ENCODE peak calls at places on chromosomes 3 and 15, in nine cellular contexts. H, L, S, U, M, Z, E, A and W are unnamed samples.

GRCh38 chr3:22620498-22620897 is 582.6 kb upstream of the UBE2E2 start:
- DNase-seq in H (no peak), L (no peak), S (no peak), U (no peak), M (no peak), Z (no peak), E (no peak), A (no peak), W (no peak)

GRCh38 chr15:56832125-56832524 is 86.3 kb upstream of the TCF12 start:
- DNase-seq in H (peak; percentile 61), L (peak; percentile 76), S (no peak), U (no peak), M (no peak), Z (no peak), E (peak; percentile 48), A (peak; percentile 49), W (no peak)

GRCh38 chr15:101502572-101503295 is 13.2 kb upstream of the PCSK6 start:
- DNase-seq in H (no peak), L (no peak), S (no peak), U (no peak), M (no peak), Z (peak; percentile 51), E (no peak), A (no peak), W (no peak)

GRCh38 chr3:36373084-36373483 is 7.2 kb upstream of the STAC start:
- DNase-seq in H (no peak), L (no peak), S (no peak), U (peak; percentile 27), M (no peak), Z (no peak), E (no peak), A (no peak), W (no peak)

GRCh38 chr3:171584100-171584499 is 123.9 kb upstream of the TNIK start:
- DNase-seq in H (no peak), L (no peak), S (no peak), U (no peak), M (no peak), Z (no peak), E (no peak), A (no peak), W (no peak)

GRCh38 chr3:107660316-107660976 is 137.7 kb downstream of the BBX start:
- DNase-seq in H (no peak), L (no peak), S (no peak), U (no peak), M (peak; percentile 60), Z (no peak), E (no peak), A (no peak), W (peak; percentile 53)

GRCh38 chr3:114178770-114179368 is at the start of gene DRD3:
- DNase-seq in H (no peak), L (no peak), S (no peak), U (peak; percentile 7), M (peak; percentile 77), Z (no peak), E (no peak), A (no peak), W (no peak)

GRCh38 chr15:70127797-70128756 is 30.4 kb upstream of the TLE3 start:
- DNase-seq in H (no peak), L (no peak), S (no peak), U (no peak), M (no peak), Z (peak; percentile 6), E (no peak), A (no peak), W (no peak)

GRCh38 chr15:72487070-72487797 is 13.1 kb downstream of the ARIH1 start:
- DNase-seq in H (no peak), L (no peak), S (no peak), U (no peak), M (no peak), Z (no peak), E (no peak), A (no peak), W (no peak)

DNA sequence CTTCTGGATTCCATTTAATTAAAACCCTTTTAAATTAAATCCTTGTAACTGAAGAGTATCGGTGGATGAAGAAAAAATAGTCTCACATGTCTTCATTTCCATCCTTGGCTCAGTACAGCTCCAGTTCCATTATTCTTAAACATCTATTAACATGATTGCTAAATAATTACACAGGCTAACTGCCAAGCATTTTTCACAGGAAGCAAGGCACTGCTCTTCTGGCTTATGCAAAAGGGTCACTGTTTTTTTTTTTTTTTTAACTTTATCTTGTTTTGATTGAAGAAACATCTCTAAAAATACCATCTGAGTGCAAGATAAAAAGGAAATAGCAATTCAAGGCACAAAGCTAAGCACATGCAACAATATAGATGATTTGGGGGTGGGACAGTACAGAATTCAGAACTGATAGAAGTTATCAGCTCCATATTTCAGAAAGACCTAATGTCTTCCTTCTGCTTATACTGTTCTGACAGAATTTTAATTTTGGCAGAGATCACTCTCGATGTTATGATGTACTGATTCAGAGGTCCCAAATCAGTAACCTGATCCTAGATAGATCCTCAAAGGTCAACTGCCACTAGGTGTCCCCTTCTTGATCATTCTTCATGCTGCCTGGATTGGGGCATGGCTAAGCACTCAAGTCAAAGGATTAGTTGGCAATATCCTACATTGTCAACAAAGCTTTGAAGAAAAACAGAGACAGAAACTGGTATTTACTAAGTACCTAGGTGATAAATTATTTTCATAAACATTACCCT is 57.8 kb upstream of the ACTC1 start:
- DNase-seq in H (no peak), L (no peak), S (no peak), U (no peak), M (peak; percentile 63), Z (no peak), E (no peak), A (no peak), W (no peak)
- TF ChIP-seq CTCF in H (no peak), L (no peak), S (no peak), U (no peak), M (no peak), Z (no peak), E (no peak), A (no peak), W (no peak)

GRCh38 chr3:21618695-21619094 is 132.3 kb downstream of the ZNF385D start:
- DNase-seq in H (no peak), L (no peak), S (no peak), U (no peak), M (no peak), Z (no peak), E (no peak), A (no peak), W (no peak)

DNA sequence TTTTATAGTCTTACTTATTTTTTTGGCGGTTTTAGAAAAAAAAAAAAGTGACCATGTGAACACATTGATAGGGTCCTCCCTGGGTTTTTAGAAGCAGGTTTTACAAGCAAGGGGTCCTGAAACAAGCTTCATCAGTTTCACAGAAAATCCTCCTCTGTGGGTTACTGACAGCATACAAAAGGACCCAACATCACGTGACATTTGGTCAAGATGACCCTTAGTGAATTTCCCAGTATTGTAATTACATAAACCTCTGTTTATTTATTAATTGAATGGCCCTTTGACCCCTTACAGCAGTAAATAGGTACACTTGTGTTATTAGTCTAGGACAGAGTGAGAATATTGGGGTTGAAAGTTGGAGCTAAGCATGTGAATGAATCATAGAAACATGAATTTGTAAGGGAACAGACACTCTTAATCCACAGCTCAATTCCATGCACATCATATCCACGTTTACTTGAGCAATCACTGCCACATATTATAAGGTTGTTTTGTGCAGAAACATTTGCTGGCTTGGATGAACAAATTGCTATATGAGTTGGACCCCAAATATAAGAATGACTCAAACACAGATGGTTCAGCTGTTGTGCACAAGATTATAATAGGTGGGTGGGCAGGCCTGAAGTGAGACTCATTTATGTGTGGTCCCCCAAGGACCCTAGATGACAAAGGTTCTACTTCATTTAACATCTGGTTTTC is 137.5 kb downstream of the ZNF385D start:
- DNase-seq in H (no peak), L (no peak), S (no peak), U (no peak), M (no peak), Z (no peak), E (no peak), A (no peak), W (no peak)
- H3K4me3 ChIP-seq in H (no peak overlapping the region), L (no peak overlapping the region), S (no peak overlapping the region), U (no peak overlapping the region), M (no peak overlapping the region), Z (no peak overlapping the region), E (no peak overlapping the region), A (no peak overlapping the region), W (no peak overlapping the region)

GRCh38 chr3:182492536-182492935 is 300.8 kb upstream of the ATP11B start:
- DNase-seq in H (no peak), L (no peak), S (no peak), U (no peak), M (no peak), Z (no peak), E (no peak), A (no peak), W (no peak)

GRCh38 chr3:182487048-182487447 is 306.3 kb upstream of the ATP11B start:
- DNase-seq in H (no peak), L (no peak), S (no peak), U (no peak), M (peak; percentile 41), Z (no peak), E (no peak), A (no peak), W (no peak)

GRCh38 chr3:182487621-182488020 is 305.7 kb upstream of the ATP11B start:
- DNase-seq in H (no peak), L (no peak), S (no peak), U (no peak), M (no peak), Z (no peak), E (no peak), A (no peak), W (no peak)

GRCh38 chr3:182491571-182491970 is 301.7 kb upstream of the ATP11B start:
- DNase-seq in H (no peak), L (no peak), S (no peak), U (no peak), M (no peak), Z (no peak), E (no peak), A (no peak), W (no peak)

DNA sequence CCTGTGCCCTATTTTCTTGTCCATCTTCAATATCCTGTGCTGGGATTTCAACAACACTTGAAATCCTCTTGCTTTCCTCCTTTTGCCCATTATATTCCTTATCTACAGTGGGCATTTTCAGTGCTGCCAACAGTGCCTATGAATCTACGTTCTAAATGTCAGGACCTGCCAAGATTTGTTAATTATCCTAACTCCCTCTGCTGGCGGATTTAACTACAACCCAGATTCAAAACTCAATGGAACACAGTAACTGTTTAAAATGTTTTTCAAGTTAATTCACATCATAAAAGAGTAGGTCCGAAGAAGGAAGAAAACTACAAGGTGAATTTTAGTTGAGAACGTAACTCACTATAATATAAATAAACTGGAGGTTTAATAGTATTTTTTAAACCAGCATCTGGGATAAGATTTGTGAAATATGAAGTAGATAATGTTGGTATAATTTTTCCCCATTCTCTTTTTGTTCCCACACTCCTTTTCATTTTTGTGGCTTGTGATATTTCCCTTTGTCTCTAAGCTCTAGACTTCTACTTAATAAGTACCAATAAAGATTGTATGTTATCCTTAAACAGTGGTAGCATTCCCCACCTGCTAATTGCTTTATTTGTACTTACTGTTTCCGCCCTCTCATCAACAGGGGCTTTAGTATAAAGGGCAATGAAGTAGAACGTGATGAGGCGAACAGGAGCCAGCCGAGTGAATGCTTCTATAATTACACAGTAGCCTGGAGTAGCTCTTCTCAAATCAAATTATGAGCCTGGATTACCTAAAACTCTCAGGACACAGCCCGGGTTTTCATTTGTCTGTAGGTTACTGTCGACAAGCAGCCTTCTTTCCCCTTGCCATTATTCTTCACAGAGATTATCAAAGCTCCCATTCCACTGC is 302.5 kb upstream of the ATP11B start:
- DNase-seq in H (no peak), L (no peak), S (no peak), U (no peak), M (peak; percentile 69), Z (no peak), E (no peak), A (no peak), W (no peak)
- TF ChIP-seq CTCF in H (peak; percentile 14), L (no peak), S (peak; percentile 39), U (no peak), M (peak; percentile 73), Z (peak; percentile 78), E (no peak), A (peak; percentile 49), W (peak; percentile 28)

GRCh38 chr15:50740955-50741354 is 24.6 kb downstream of the SPPL2A start:
- DNase-seq in H (no peak), L (no peak), S (no peak), U (no peak), M (no peak), Z (no peak), E (no peak), A (no peak), W (no peak)
- H3K4me3 ChIP-seq in H (no peak overlapping the region), L (no peak overlapping the region), S (no peak overlapping the region), U (no peak overlapping the region), M (no peak overlapping the region), Z (no peak overlapping the region), E (no peak overlapping the region), A (no peak overlapping the region), W (no peak overlapping the region)